ENCODE peak calls at places on chromosomes 11 and 22, in seven cellular contexts. One of them, this sample, is unnamed.

GRCh38 chr11:70926543-70926942 is 325.8 kb downstream of the SHANK2 start:
- DNase-seq in neural progenitor cell: no peak
- DNase-seq in NCI-H226: no peak
- DNase-seq in stimulated activated CD4-positive, alpha-beta T cell treated with anti-CD3 and anti-CD28 coated beads, Interleukin-2, amount 100 ng/mL, for 48 hours: no peak
- DNase-seq in central memory CD4-positive, alpha-beta T cell: no peak
- DNase-seq in NAMALWA: no peak
- DNase-seq in fibroblast of mammary gland: no peak
- DNase-seq in this sample: no peak

GRCh38 chr11:134905513-134905912 is 493.5 kb upstream of the B3GAT1 start:
- DNase-seq in fibroblast of mammary gland: no peak
- DNase-seq in neural progenitor cell: no peak
- DNase-seq in NCI-H226: no peak
- DNase-seq in stimulated activated CD4-positive, alpha-beta T cell treated with anti-CD3 and anti-CD28 coated beads, Interleukin-2, amount 100 ng/mL, for 48 hours: no peak
- DNase-seq in central memory CD4-positive, alpha-beta T cell: no peak
- DNase-seq in NAMALWA: no peak
- DNase-seq in this sample: no peak

GRCh38 chr11:108916290-108916689 is 251.4 kb downstream of the DDX10 start:
- DNase-seq in fibroblast of mammary gland: no peak
- DNase-seq in central memory CD4-positive, alpha-beta T cell: no peak
- DNase-seq in stimulated activated CD4-positive, alpha-beta T cell treated with anti-CD3 and anti-CD28 coated beads, Interleukin-2, amount 100 ng/mL, for 48 hours: no peak
- DNase-seq in NAMALWA: no peak
- DNase-seq in neural progenitor cell: no peak
- DNase-seq in NCI-H226: peak
- DNase-seq in this sample: no peak

GRCh38 chr11:71342116-71342515 is 89.7 kb upstream of the SHANK2 start:
- DNase-seq in neural progenitor cell: no peak
- DNase-seq in central memory CD4-positive, alpha-beta T cell: no peak
- DNase-seq in NAMALWA: no peak
- DNase-seq in NCI-H226: peak
- DNase-seq in fibroblast of mammary gland: peak
- DNase-seq in stimulated activated CD4-positive, alpha-beta T cell treated with anti-CD3 and anti-CD28 coated beads, Interleukin-2, amount 100 ng/mL, for 48 hours: no peak
- DNase-seq in this sample: no peak

GRCh38 chr11:95692526-95693270 is 96.9 kb downstream of the FAM76B start:
- DNase-seq in central memory CD4-positive, alpha-beta T cell: no peak
- DNase-seq in fibroblast of mammary gland: no peak
- DNase-seq in neural progenitor cell: no peak
- DNase-seq in stimulated activated CD4-positive, alpha-beta T cell treated with anti-CD3 and anti-CD28 coated beads, Interleukin-2, amount 100 ng/mL, for 48 hours: no peak
- DNase-seq in NAMALWA: peak
- DNase-seq in NCI-H226: peak
- DNase-seq in this sample: no peak

GRCh38 chr11:66595245-66595904 is 2.4 kb downstream of the CCS start:
- DNase-seq in fibroblast of mammary gland: no peak
- DNase-seq in NCI-H226: no peak
- DNase-seq in neural progenitor cell: no peak
- DNase-seq in stimulated activated CD4-positive, alpha-beta T cell treated with anti-CD3 and anti-CD28 coated beads, Interleukin-2, amount 100 ng/mL, for 48 hours: no peak
- DNase-seq in NAMALWA: no peak
- DNase-seq in central memory CD4-positive, alpha-beta T cell: no peak
- DNase-seq in this sample: peak

GRCh38 chr22:20510811-20511577 is 3.6 kb downstream of the MED15 start:
- DNase-seq in NAMALWA: no peak
- DNase-seq in fibroblast of mammary gland: no peak
- DNase-seq in neural progenitor cell: no peak
- DNase-seq in NCI-H226: no peak
- DNase-seq in stimulated activated CD4-positive, alpha-beta T cell treated with anti-CD3 and anti-CD28 coated beads, Interleukin-2, amount 100 ng/mL, for 48 hours: no peak
- DNase-seq in central memory CD4-positive, alpha-beta T cell: no peak
- DNase-seq in this sample: no peak

GRCh38 chr11:111918390-111919256 is at the start of gene C11orf52:
- DNase-seq in stimulated activated CD4-positive, alpha-beta T cell treated with anti-CD3 and anti-CD28 coated beads, Interleukin-2, amount 100 ng/mL, for 48 hours: no peak
- DNase-seq in NAMALWA: no peak
- DNase-seq in NCI-H226: no peak
- DNase-seq in fibroblast of mammary gland: no peak
- DNase-seq in neural progenitor cell: peak
- DNase-seq in central memory CD4-positive, alpha-beta T cell: no peak
- DNase-seq in this sample: no peak

GRCh38 chr11:66051766-66052663 is at the start of gene SF3B2:
- DNase-seq in central memory CD4-positive, alpha-beta T cell: peak
- DNase-seq in fibroblast of mammary gland: peak
- DNase-seq in stimulated activated CD4-positive, alpha-beta T cell treated with anti-CD3 and anti-CD28 coated beads, Interleukin-2, amount 100 ng/mL, for 48 hours: peak
- DNase-seq in NCI-H226: peak
- DNase-seq in NAMALWA: peak
- DNase-seq in neural progenitor cell: peak
- DNase-seq in this sample: peak